ENCODE peak calls at places on chromosomes 13 and 19, in seven cellular contexts. W, Q, T, O, K, M and B are unnamed samples.

GRCh38 chr13:46160474-46161066 is 21.4 kb downstream of the LCP1 start:
- DNase-seq in W (peak), Q (peak), T (no peak), O (no peak), K (peak), M (no peak), B (peak)

GRCh38 chr19:41993612-41994483 is at the start of gene ATP1A3:
- DNase-seq in W (peak), Q (peak), T (peak), O (peak), K (peak), M (peak), B (no peak)

GRCh38 chr19:42129399-42130253 is 2.6 kb downstream of the POU2F2 start:
- DNase-seq in W (peak), Q (no peak), T (peak), O (peak), K (peak), M (no peak), B (no peak)

GRCh38 chr19:12838182-12838890 is at the start of gene MAST1:
- DNase-seq in W (peak), Q (peak), T (peak), O (peak), K (no peak), M (peak), B (no peak)

GRCh38 chr13:48126944-48127814 is 32.3 kb upstream of the MED4 start:
- DNase-seq in W (peak), Q (peak), T (no peak), O (no peak), K (peak), M (peak), B (no peak)

GRCh38 chr13:113149711-113150544 is 8.5 kb upstream of the PROZ start:
- DNase-seq in W (no peak), Q (no peak), T (no peak), O (no peak), K (no peak), M (no peak), B (no peak)

GRCh38 chr13:40434516-40435397 is 231.7 kb downstream of the FOXO1 start:
- DNase-seq in W (no peak), Q (no peak), T (no peak), O (no peak), K (no peak), M (no peak), B (no peak)

GRCh38 chr13:113969311-113969972 is 4.4 kb downstream of the C13orf46 start:
- DNase-seq in W (no peak), Q (no peak), T (no peak), O (no peak), K (no peak), M (no peak), B (no peak)

GRCh38 chr19:52570005-52570861 is at the start of gene ZNF701:
- DNase-seq in W (peak), Q (peak), T (peak), O (peak), K (peak), M (peak), B (peak)

GRCh38 chr19:39405930-39406655 is 554 bp upstream of the ZFP36 start:
- DNase-seq in W (peak), Q (no peak), T (peak), O (peak), K (no peak), M (peak), B (no peak)

GRCh38 chr13:35789335-35790166 is 313.1 kb upstream of the MAB21L1 start:
- DNase-seq in W (peak), Q (peak), T (no peak), O (no peak), K (peak), M (no peak), B (peak)

GRCh38 chr19:48870048-48870447 is 1.6 kb upstream of the PLEKHA4 start:
- DNase-seq in W (no peak), Q (no peak), T (no peak), O (no peak), K (no peak), M (no peak), B (no peak)

GRCh38 chr19:58399903-58400637 is 4.6 kb downstream of the RNF225 start:
- DNase-seq in W (no peak), Q (no peak), T (peak), O (no peak), K (peak), M (no peak), B (no peak)

GRCh38 chr19:35266149-35266903 is 2.4 kb upstream of the USF2 start:
- DNase-seq in W (no peak), Q (no peak), T (no peak), O (no peak), K (no peak), M (no peak), B (no peak)

GRCh38 chr19:35142531-35143230 is 374 bp upstream of the FXYD7 start:
- DNase-seq in W (peak), Q (peak), T (peak), O (peak), K (no peak), M (peak), B (no peak)

GRCh38 chr13:110641055-110642015 is 26.0 kb downstream of the NAXD start:
- DNase-seq in W (no peak), Q (no peak), T (no peak), O (no peak), K (no peak), M (no peak), B (no peak)

GRCh38 chr19:6590458-6591319 is at the start of gene CD70:
- DNase-seq in W (peak), Q (peak), T (peak), O (peak), K (no peak), M (no peak), B (no peak)

GRCh38 chr19:48480151-48480475 is 10.9 kb downstream of the CYTH2 start:
- DNase-seq in W (no peak), Q (peak), T (peak), O (peak), K (peak), M (peak), B (no peak)

GRCh38 chr13:22287343-22287922 is 616.6 kb downstream of the FGF9 start:
- DNase-seq in W (no peak), Q (no peak), T (no peak), O (no peak), K (no peak), M (no peak), B (no peak)

GRCh38 chr13:23450340-23451046 is 17.0 kb upstream of the SACS start:
- DNase-seq in W (peak), Q (no peak), T (no peak), O (no peak), K (no peak), M (no peak), B (no peak)

GRCh38 chr13:112908342-112908741 is 60.7 kb upstream of the MCF2L start:
- DNase-seq in W (peak), Q (no peak), T (no peak), O (no peak), K (no peak), M (no peak), B (no peak)

GRCh38 chr13:39874331-39875055 is 219.0 kb downstream of the COG6 start:
- DNase-seq in W (no peak), Q (peak), T (no peak), O (no peak), K (peak), M (no peak), B (no peak)

GRCh38 chr19:35124098-35125060 is 8.8 kb downstream of the FXYD3 start:
- DNase-seq in W (peak), Q (peak), T (peak), O (peak), K (peak), M (peak), B (peak)

GRCh38 chr13:51502206-51502651 is 49.4 kb upstream of the INTS6 start:
- DNase-seq in W (no peak), Q (no peak), T (peak), O (peak), K (no peak), M (peak), B (no peak)

GRCh38 chr13:30708541-30708940 is 26.8 kb upstream of the ALOX5AP start:
- DNase-seq in W (no peak), Q (no peak), T (no peak), O (no peak), K (peak), M (no peak), B (no peak)

GRCh38 chr19:50046649-50047503 is 21.1 kb downstream of the ZNF473 start:
- DNase-seq in W (peak), Q (peak), T (peak), O (peak), K (peak), M (peak), B (peak)

GRCh38 chr19:10805075-10805757 is 30.8 kb downstream of the TMED1 start:
- DNase-seq in W (no peak), Q (no peak), T (no peak), O (no peak), K (no peak), M (no peak), B (no peak)

GRCh38 chr13:45047394-45048328 is 58.3 kb downstream of the GPALPP1 start:
- DNase-seq in W (peak), Q (peak), T (peak), O (peak), K (peak), M (peak), B (peak)

GRCh38 chr13:41954226-41954625 is 6.7 kb downstream of the VWA8 start:
- DNase-seq in W (no peak), Q (no peak), T (no peak), O (no peak), K (no peak), M (no peak), B (no peak)

GRCh38 chr13:110306960-110307696 is at the start of the genes COL4A1 and COL4A2:
- DNase-seq in W (no peak), Q (peak), T (no peak), O (no peak), K (peak), M (no peak), B (peak)

GRCh38 chr13:36680918-36681317 is 7.1 kb downstream of the SERTM1 start:
- DNase-seq in W (no peak), Q (no peak), T (no peak), O (no peak), K (peak), M (no peak), B (no peak)

GRCh38 chr19:46812898-46813569 is 24.6 kb upstream of the SLC1A5 start:
- DNase-seq in W (no peak), Q (no peak), T (no peak), O (no peak), K (no peak), M (no peak), B (no peak)

GRCh38 chr19:14405758-14406644 is 13.1 kb downstream of the DDX39A start:
- DNase-seq in W (peak), Q (peak), T (peak), O (peak), K (peak), M (peak), B (no peak)

GRCh38 chr13:104289400-104289799 is 1223.2 kb upstream of the SLC10A2 start:
- DNase-seq in W (no peak), Q (no peak), T (no peak), O (no peak), K (no peak), M (no peak), B (no peak)